ENCODE peak calls at places on chromosome 2, in ten cellular contexts. H is A549, Y is HCT116, F is H54, D is IMR-90, W is K562, B is esophagus squamous epithelium, X is adrenal gland, P is lower leg skin, K is GM12892. V is an unnamed sample.

GRCh38 chr2:198901894-198902293 is 555.8 kb downstream of the SATB2 start:
- DNase-seq in H (no peak), Y (peak), F (no peak), D (no peak), W (no peak), B (no peak), X (no peak), P (no peak), K (no peak), V (no peak)

GRCh38 chr2:207258191-207258991 is 92.6 kb upstream of the KLF7 start:
- DNase-seq in H (peak), Y (no peak), F (peak), D (peak), W (no peak), B (no peak), X (peak), P (no peak), K (no peak), V (peak)

GRCh38 chr2:69385443-69386151 is 1.4 kb downstream of the GFPT1 start:
- DNase-seq in H (no peak), Y (peak), F (no peak), D (peak), W (peak), B (no peak), X (no peak), P (no peak), K (no peak), V (no peak)

GRCh38 chr2:6526093-6526824 is 339.4 kb downstream of the CMPK2 start:
- DNase-seq in H (no peak), Y (peak), F (no peak), D (no peak), W (no peak), B (no peak), X (no peak), P (no peak), K (no peak), V (no peak)

GRCh38 chr2:46780801-46781445 is 134.7 kb downstream of the MCFD2 start:
- DNase-seq in H (no peak), Y (no peak), F (no peak), D (peak), W (peak), B (no peak), X (no peak), P (no peak), K (no peak), V (no peak)

GRCh38 chr2:162103443-162104009 is 29.5 kb upstream of the DPP4 start:
- DNase-seq in H (no peak), Y (no peak), F (no peak), D (peak), W (no peak), B (no peak), X (no peak), P (no peak), K (no peak), V (no peak)

GRCh38 chr2:85215074-85216050 is 82.2 kb downstream of the TCF7L1 start:
- DNase-seq in H (no peak), Y (no peak), F (no peak), D (peak), W (no peak), B (no peak), X (no peak), P (peak), K (no peak), V (peak)

GRCh38 chr2:120809576-120810440 is 74.1 kb downstream of the GLI2 start:
- DNase-seq in H (no peak), Y (no peak), F (no peak), D (peak), W (peak), B (no peak), X (no peak), P (no peak), K (no peak), V (no peak)

GRCh38 chr2:217162533-217162932 is 302.7 kb upstream of the TNP1 start:
- DNase-seq in H (no peak), Y (peak), F (no peak), D (peak), W (peak), B (no peak), X (no peak), P (no peak), K (no peak), V (no peak)

GRCh38 chr2:233457356-233457755 is 103.1 kb downstream of the DGKD start:
- DNase-seq in H (no peak), Y (no peak), F (no peak), D (no peak), W (no peak), B (no peak), X (no peak), P (no peak), K (no peak), V (no peak)

GRCh38 chr2:232260075-232260474 is 118.5 kb upstream of the ALPP start:
- DNase-seq in H (no peak), Y (no peak), F (peak), D (peak), W (no peak), B (no peak), X (no peak), P (no peak), K (no peak), V (no peak)

GRCh38 chr2:156464106-156464505 is 27.9 kb downstream of the GPD2 start:
- DNase-seq in H (no peak), Y (no peak), F (no peak), D (peak), W (no peak), B (no peak), X (no peak), P (no peak), K (no peak), V (no peak)

GRCh38 chr2:136767030-136767429 is 1.7 kb downstream of the THSD7B start:
- DNase-seq in H (no peak), Y (no peak), F (no peak), D (no peak), W (no peak), B (no peak), X (no peak), P (no peak), K (no peak), V (no peak)

GRCh38 chr2:68251855-68252406 is 401 bp downstream of the PPP3R1 start:
- DNase-seq in H (no peak), Y (no peak), F (peak), D (no peak), W (peak), B (no peak), X (peak), P (peak), K (peak), V (peak)

GRCh38 chr2:104769096-104769495 is 84.8 kb upstream of the POU3F3 start:
- DNase-seq in H (no peak), Y (no peak), F (no peak), D (no peak), W (no peak), B (no peak), X (no peak), P (no peak), K (no peak), V (no peak)

GRCh38 chr2:595831-596592 is 81.2 kb downstream of the TMEM18 start:
- DNase-seq in H (no peak), Y (no peak), F (no peak), D (no peak), W (no peak), B (no peak), X (no peak), P (peak), K (no peak), V (no peak)
- TF ChIP-seq POLR2A in H (peak), Y (no peak), F (no peak), D (no peak), W (no peak), B (no peak), X (no peak), P (no peak), K (no peak), V (no peak)

GRCh38 chr2:20212459-20212870 is 12.5 kb downstream of the SDC1 start:
- DNase-seq in H (no peak), Y (no peak), F (no peak), D (peak), W (peak), B (no peak), X (no peak), P (no peak), K (peak), V (no peak)

GRCh38 chr2:20212871-20213503 is 11.9 kb downstream of the SDC1 start:
- DNase-seq in H (no peak), Y (no peak), F (no peak), D (no peak), W (no peak), B (no peak), X (peak), P (peak), K (no peak), V (peak)

GRCh38 chr2:20215183-20216040 is 9.5 kb downstream of the SDC1 start:
- DNase-seq in H (no peak), Y (no peak), F (no peak), D (no peak), W (no peak), B (no peak), X (no peak), P (no peak), K (no peak), V (no peak)

GRCh38 chr2:20214566-20215182 is 10.3 kb downstream of the SDC1 start:
- DNase-seq in H (no peak), Y (no peak), F (no peak), D (no peak), W (no peak), B (no peak), X (no peak), P (no peak), K (no peak), V (no peak)

DNA sequence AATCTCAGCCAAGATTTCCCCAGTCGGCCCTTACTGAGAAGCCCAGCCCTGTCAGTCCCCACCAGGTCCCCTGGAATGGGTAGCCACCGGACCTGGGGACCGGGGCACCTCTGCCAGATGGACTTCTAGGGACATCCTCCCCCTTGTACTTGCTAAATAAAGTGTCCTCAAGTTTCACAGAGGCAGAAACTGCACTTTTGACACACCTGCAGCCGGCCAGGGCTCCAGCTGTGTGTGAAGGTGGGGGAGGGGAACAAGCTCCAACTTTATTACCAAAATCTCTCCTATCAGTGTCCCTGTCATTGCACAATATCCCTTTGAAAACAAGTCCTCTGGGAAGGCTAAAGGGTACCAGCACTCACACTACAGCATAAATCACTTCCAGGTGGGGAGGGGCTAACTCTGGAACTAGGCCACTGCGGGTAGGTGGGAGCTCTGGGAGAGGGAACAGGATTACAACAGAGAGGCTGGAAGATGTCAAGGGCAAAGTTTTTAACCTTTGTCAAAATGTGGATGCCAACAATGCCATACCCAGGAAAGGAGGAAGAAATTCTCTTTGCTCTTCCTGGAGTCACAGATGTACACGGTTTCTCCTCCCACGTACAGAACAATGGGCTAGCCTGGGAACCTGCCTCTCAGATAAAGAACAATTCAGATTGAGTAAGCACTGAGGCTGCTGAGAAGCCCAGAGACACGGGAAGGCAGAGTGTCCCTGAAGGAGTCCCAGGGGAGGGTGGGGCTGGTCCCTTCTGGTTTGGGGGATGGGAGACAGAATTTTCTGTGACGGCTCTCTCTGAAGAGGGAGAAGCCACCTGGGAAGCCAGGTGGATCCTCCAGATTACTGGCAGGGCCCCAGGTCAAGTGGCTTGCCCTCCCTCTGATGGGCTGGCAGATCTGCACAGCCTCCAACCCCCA is 11.0 kb downstream of the SDC1 start:
- DNase-seq in H (no peak), Y (no peak), F (no peak), D (no peak), W (no peak), B (no peak), X (no peak), P (peak), K (no peak), V (no peak)
- TF ChIP-seq POLR2A in H (no peak), Y (no peak), F (no peak), D (no peak), W (no peak), B (no peak), X (no peak), P (no peak), K (no peak), V (no peak)

GRCh38 chr2:241112592-241112991 is 10.5 kb upstream of the MTERF4 start:
- DNase-seq in H (no peak), Y (no peak), F (no peak), D (no peak), W (no peak), B (no peak), X (no peak), P (no peak), K (no peak), V (no peak)
- TF ChIP-seq POLR2A in H (no peak), Y (no peak), F (no peak), D (no peak), W (no peak), B (no peak), X (no peak), P (no peak), K (peak), V (no peak)

DNA sequence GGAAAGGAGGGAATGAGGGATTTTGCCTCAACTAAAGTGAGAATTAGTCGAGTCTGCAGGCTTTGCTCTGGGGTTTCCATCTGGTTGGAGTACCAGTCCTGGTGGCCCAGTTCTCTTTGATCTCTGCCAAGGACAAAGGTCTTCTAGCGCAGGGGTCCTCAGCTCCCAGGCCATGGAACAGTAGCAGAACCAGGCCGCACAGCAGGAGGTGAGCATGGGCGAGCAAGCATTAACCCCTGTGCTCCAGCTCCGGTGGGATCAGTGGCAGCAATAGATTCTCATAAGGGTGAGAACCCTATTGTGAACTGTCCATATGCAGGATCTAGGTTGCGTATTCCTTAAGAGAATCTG is 23.9 kb downstream of the MTHFD2 start:
- DNase-seq in H (no peak), Y (no peak), F (no peak), D (no peak), W (no peak), B (no peak), X (no peak), P (no peak), K (no peak), V (no peak)
- TF ChIP-seq POLR2A in H (no peak), Y (no peak), F (no peak), D (no peak), W (no peak), B (no peak), X (no peak), P (no peak), K (no peak), V (no peak)